ENCODE peak calls at places on chromosome 6, in five cellular contexts. J, A, N, G and Y are unnamed samples.

GRCh38 chr6:82651845-82652333 is 288.3 kb downstream of the TPBG start:
- DNase-seq in J (no peak), A (no peak), N (no peak), G (no peak), Y (no peak)

GRCh38 chr6:140708386-140708785 is 1333.9 kb upstream of the CITED2 start:
- DNase-seq in J (no peak), A (peak), N (no peak), G (no peak), Y (no peak)

GRCh38 chr6:139145661-139146060 is 10.8 kb downstream of the HECA start:
- DNase-seq in J (no peak), A (no peak), N (no peak), G (no peak), Y (peak)

GRCh38 chr6:87336367-87336766 is 7.3 kb upstream of the GJB7 start:
- DNase-seq in J (no peak), A (no peak), N (no peak), G (no peak), Y (peak)

GRCh38 chr6:28943557-28944411 is 20.0 kb upstream of the TRIM27 start:
- DNase-seq in J (no peak), A (peak), N (peak), G (peak), Y (peak)

GRCh38 chr6:5997420-5998093 is 9.2 kb downstream of the NRN1 start:
- DNase-seq in J (no peak), A (no peak), N (no peak), G (no peak), Y (peak)

GRCh38 chr6:109939654-109940053 is 38.5 kb upstream of the GPR6 start:
- DNase-seq in J (no peak), A (peak), N (no peak), G (no peak), Y (no peak)

GRCh38 chr6:105832358-105832757 is 253.8 kb upstream of the PRDM1 start:
- DNase-seq in J (no peak), A (no peak), N (peak), G (no peak), Y (no peak)

GRCh38 chr6:113631616-113632015 is 225.5 kb upstream of the MARCKS start:
- DNase-seq in J (no peak), A (no peak), N (no peak), G (no peak), Y (no peak)

GRCh38 chr6:9933674-9934073 is 481.2 kb downstream of the TFAP2A start:
- DNase-seq in J (no peak), A (no peak), N (peak), G (no peak), Y (no peak)

GRCh38 chr6:105835373-105835772 is 250.8 kb upstream of the PRDM1 start:
- DNase-seq in J (no peak), A (peak), N (peak), G (peak), Y (peak)

DNA sequence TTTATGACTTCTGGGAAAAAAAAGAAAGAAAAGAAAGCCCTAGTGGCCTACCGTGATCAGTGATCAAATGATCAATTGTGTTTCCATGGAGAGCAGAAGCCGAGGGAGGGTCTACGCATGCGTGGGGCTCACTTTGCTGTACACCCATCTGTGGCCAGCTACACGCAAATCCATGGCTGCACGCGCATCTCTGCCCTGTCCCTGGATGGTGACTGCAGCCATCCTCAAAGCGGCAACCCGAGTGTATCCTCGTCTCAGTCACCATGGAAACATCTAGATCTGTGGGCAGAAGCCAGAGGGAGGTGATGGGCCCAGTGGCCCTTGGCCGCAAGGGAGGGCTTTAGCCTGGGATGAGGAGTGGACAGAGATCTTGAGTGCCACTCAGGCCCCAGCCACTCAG is 786 bp upstream of the ULBP3 start:
- DNase-seq in J (no peak), A (no peak), N (no peak), G (peak), Y (no peak)
- H3K27ac ChIP-seq in J (no peak), A (no peak), N (peak), G (no peak), Y (no peak)

GRCh38 chr6:24905485-24905884 is 30.3 kb downstream of the RIPOR2 start:
- DNase-seq in J (no peak), A (no peak), N (no peak), G (no peak), Y (no peak)

GRCh38 chr6:24901698-24902328 is 33.9 kb downstream of the RIPOR2 start:
- DNase-seq in J (no peak), A (no peak), N (no peak), G (no peak), Y (no peak)

GRCh38 chr6:24903681-24904080 is 32.1 kb downstream of the RIPOR2 start:
- DNase-seq in J (no peak), A (no peak), N (no peak), G (no peak), Y (no peak)

GRCh38 chr6:24900917-24901697 is 34.7 kb downstream of the RIPOR2 start:
- DNase-seq in J (no peak), A (no peak), N (no peak), G (no peak), Y (no peak)

DNA sequence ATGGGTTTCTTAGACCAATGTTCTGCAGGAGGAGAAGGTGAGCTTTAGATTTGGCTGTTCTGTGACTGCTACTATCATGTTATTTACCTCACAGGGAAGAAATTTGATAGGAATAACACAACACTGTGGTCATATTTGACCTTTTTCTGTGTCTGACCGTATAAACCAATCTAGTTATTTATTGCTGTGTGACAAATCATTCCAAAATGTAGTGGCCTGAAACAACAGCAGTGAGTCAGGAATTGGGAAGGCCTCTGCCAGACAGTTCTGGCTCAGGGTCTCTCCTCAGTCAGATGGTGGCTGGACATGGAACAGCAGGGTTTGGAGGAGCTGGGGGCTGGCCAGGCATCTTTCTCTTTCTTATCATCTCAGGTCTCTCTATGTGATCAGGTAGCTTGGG is 33.0 kb downstream of the RIPOR2 start:
- DNase-seq in J (no peak), A (peak), N (no peak), G (peak), Y (no peak)
- H3K27ac ChIP-seq in J (no peak), A (no peak), N (no peak), G (no peak), Y (no peak)

DNA sequence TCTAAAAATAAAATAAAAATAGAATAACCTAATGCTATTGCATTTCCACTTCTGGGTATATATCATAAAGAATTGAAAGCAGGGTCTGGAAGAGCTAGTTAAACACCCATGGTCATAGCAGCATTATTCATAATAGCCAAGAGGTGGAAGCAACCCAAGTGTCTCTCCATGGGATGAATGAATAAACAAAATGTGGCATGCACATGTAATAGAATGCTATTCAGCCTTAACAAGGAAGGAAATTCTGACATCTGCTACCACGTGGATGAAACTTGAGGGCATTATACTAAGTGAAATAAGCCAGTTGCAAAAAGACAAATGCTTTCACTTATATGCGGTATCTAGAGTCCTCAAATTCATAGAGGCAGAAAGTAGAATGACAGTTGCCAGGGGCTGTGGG is 130.8 kb downstream of the TIAM2 start:
- DNase-seq in J (no peak), A (no peak), N (no peak), G (peak), Y (no peak)
- H3K27ac ChIP-seq in J (no peak), A (no peak), N (no peak), G (no peak), Y (no peak)

GRCh38 chr6:136792066-136792944 is at the start of gene MAP3K5:
- DNase-seq in J (peak), A (peak), N (peak), G (peak), Y (peak)

GRCh38 chr6:136792945-136793289 is 640 bp upstream of the MAP3K5 start:
- DNase-seq in J (peak), A (peak), N (peak), G (peak), Y (peak)

GRCh38 chr6:136795996-136796395 is 3.7 kb upstream of the MAP3K5 start:
- DNase-seq in J (no peak), A (peak), N (no peak), G (no peak), Y (no peak)

GRCh38 chr6:136791296-136792065 is 796 bp downstream of the MAP3K5 start:
- DNase-seq in J (peak), A (peak), N (no peak), G (peak), Y (peak)

DNA sequence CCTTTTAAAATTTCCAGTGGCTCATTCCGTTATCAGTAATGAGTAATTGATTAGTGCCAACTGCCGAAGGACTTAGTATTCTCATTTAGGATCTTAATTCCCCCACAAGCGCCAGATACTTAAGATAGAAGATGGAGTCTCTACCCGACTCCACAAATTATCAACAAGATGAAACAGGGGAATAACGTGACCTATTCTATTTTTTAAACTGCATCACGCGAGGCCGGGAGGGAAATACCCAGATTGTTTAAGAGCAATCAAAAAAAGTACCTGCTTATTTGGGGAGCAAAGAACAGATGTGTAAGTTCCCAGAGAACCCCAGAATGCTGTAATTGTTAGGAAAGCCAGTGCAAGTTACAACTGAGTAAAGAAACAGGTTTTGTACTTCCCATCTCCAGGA is 1.1 kb upstream of the MAP3K5 start:
- DNase-seq in J (peak), A (no peak), N (no peak), G (no peak), Y (no peak)
- H3K27ac ChIP-seq in J (peak), A (no peak), N (peak), G (peak), Y (no peak)

DNA sequence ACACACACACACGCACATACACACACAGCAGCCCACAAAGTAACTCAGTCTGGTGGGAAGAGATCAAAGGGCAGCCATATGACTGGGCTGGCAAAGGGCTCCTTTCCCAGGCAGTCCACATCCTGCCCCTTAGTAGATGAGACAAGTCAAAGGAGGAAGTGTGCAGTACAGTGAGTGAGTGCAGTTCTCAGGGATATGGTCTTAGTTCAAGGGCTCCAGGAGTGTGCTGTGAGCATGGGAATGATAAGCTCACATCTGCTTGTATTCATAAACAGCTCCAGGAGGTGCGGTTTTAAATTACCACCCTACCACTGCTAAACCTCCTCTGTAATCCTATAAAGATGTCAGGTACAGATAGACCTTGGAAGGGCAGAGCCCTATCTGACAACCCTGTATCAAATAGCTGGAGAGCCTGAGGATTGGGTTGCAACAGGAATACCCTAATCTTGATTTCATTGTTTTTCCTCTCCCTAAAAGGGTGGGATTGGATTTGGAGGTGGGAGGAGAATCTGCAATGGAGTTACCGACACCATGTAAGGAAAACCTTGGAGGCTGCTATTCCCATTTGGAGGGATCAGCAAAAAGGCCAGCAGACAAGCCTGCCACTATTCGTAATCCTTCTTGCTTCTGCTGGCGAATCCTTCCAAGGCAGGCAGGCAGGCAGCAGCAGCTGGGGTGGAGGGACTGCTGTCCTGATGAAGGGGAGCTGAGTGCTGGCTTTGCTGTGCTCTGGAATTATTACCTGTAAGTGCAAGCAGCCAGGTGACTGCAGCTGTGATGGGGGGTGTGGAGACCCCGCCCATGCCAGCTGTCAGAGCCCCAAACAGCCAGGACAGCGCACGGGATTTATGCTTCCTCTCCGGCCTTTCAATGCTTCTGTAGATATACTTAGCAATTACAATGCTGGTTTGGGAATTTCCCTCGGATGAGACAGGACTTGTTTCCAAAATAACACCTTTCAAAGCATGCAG is 342.7 kb downstream of the PRL start:
- DNase-seq in J (no peak), A (peak), N (no peak), G (peak), Y (peak)
- H3K27ac ChIP-seq in J (no peak), A (no peak), N (no peak), G (no peak), Y (peak)

GRCh38 chr6:143806282-143807102 is 36.6 kb upstream of the LTV1 start:
- DNase-seq in J (no peak), A (peak), N (no peak), G (peak), Y (no peak)
- H3K27ac ChIP-seq in J (peak), A (peak), N (no peak), G (no peak), Y (no peak)

DNA sequence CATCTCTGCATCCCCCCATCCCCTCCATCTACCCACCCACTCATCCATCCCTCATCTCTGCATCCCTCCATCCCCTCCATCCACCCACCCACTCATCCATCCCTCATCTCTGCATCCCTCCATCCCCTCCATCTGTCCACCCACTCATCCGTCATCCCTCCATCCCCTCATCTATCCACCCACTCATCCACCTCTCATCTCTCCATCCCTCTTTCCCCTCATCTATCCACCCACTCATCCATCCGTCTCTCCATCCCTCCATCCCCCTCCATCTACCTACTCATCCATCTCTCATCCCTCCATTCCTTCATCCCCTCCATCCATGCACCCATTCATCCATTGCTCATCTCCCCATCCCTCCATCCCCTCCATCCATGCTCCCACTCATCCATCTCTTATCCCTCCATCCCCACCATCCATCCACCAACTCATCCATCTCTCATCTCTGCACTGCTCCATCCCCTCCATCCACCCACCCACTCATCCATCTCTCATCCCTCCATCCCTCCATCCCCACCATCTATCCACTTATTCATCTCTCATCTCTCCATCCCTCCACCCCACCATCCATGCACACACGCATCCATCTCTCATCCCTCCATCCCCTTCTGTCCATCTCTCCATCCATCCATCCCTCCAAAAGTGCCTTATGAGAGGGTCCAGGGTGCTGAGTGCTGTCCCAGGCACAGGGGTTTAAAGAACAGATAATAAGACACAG is 51.4 kb downstream of the WDR27 start:
- DNase-seq in J (no peak), A (no peak), N (no peak), G (no peak), Y (no peak)
- H3K27ac ChIP-seq in J (no peak), A (no peak), N (no peak), G (no peak), Y (no peak)

DNA sequence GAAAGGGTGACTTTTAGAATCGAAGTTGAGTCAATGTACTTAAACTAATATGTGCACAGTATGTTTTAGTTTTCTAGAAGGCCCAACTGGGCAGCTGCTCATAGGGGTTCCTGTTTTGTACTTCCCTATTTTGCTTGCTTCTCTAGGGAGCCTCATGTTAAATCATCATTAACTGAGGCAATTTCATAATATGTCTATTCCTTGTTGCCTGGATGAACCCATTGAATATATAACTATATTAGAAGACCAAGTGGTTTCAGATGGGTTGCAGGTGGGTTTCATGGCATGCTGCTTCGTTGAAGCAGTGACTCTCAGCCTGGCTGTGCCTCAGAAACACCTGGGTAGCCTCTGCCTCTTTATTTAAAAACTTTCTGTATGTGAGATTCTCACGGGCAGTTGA is 22.2 kb downstream of the CARMIL1 start:
- DNase-seq in J (no peak), A (no peak), N (no peak), G (no peak), Y (no peak)
- H3K27ac ChIP-seq in J (no peak), A (no peak), N (no peak), G (no peak), Y (no peak)

GRCh38 chr6:137226682-137227081 is 7.5 kb upstream of the IFNGR1 start:
- DNase-seq in J (no peak), A (no peak), N (no peak), G (no peak), Y (no peak)

GRCh38 chr6:137219664-137220252 is 573 bp upstream of the IFNGR1 start:
- DNase-seq in J (no peak), A (no peak), N (no peak), G (no peak), Y (no peak)

GRCh38 chr6:137222376-137222775 is 3.2 kb upstream of the IFNGR1 start:
- DNase-seq in J (no peak), A (no peak), N (no peak), G (no peak), Y (no peak)

GRCh38 chr6:137224890-137225198 is 5.7 kb upstream of the IFNGR1 start:
- DNase-seq in J (no peak), A (no peak), N (no peak), G (no peak), Y (no peak)

GRCh38 chr6:137223370-137224131 is 4.4 kb upstream of the IFNGR1 start:
- DNase-seq in J (no peak), A (peak), N (no peak), G (peak), Y (no peak)
- H3K27ac ChIP-seq in J (peak), A (no peak), N (no peak), G (no peak), Y (no peak)